ENCODE peak calls at places on chromosomes 5 and 9, in four cellular contexts. O, C, S and J are unnamed samples.

GRCh38 chr5:72015103-72015548 is 92.1 kb upstream of the MAP1B start:
- DNase-seq in S (no peak), C (peak), O (peak), J (peak)

GRCh38 chr5:57094753-57095683 is 78.8 kb upstream of the GPBP1 start:
- DNase-seq in C (peak), S (peak), O (no peak), J (no peak)

GRCh38 chr5:36600847-36601527 is 5.4 kb upstream of the SLC1A3 start:
- DNase-seq in S (no peak), O (no peak), C (no peak), J (no peak)

GRCh38 chr5:72328172-72328571 is 8.0 kb downstream of the PTCD2 start:
- DNase-seq in C (no peak), O (no peak), S (no peak), J (no peak)

GRCh38 chr5:154095819-154096380 is 57.1 kb downstream of the MFAP3 start:
- DNase-seq in C (no peak), O (no peak), S (no peak), J (no peak)

GRCh38 chr9:88313364-88314220 is 74.7 kb upstream of the SPIN1 start:
- DNase-seq in S (peak), C (no peak), O (no peak), J (no peak)

GRCh38 chr9:36980148-36980974 is 53.7 kb downstream of the PAX5 start:
- DNase-seq in O (peak), C (no peak), S (peak), J (peak)

GRCh38 chr5:177365845-177366527 is 8.3 kb downstream of the RGS14 start:
- DNase-seq in O (peak), S (no peak), C (no peak), J (no peak)

GRCh38 chr9:132898043-132898442 is 19.3 kb downstream of the SPACA9 start:
- DNase-seq in S (no peak), O (no peak), C (no peak), J (no peak)

GRCh38 chr5:169006878-169007790 is 293.8 kb downstream of the SLIT3 start:
- DNase-seq in O (no peak), C (no peak), S (no peak), J (peak)

GRCh38 chr5:53303105-53303504 is 177.3 kb upstream of the FST start:
- DNase-seq in C (no peak), O (no peak), S (no peak), J (no peak)

GRCh38 chr9:129888809-129889460 is 53.7 kb downstream of the USP20 start:
- DNase-seq in C (no peak), O (no peak), S (no peak), J (no peak)

GRCh38 chr9:129888085-129888808 is 53.0 kb downstream of the USP20 start:
- DNase-seq in O (peak), S (no peak), C (no peak), J (no peak)

GRCh38 chr9:129885670-129886106 is 50.4 kb downstream of the USP20 start:
- DNase-seq in C (peak), S (peak), O (peak), J (peak)

GRCh38 chr9:129886226-129887174 is 51.2 kb downstream of the USP20 start:
- DNase-seq in C (no peak), S (no peak), O (peak), J (no peak)

GRCh38 chr9:129887210-129888084 is 52.2 kb downstream of the USP20 start:
- DNase-seq in O (peak), S (no peak), C (no peak), J (no peak)
- TF ChIP-seq JUND in O (peak), S (no peak), C (no peak), J (no peak)

GRCh38 chr5:56078271-56078670 is 83.5 kb upstream of the IL6ST start:
- DNase-seq in O (no peak), S (no peak), C (no peak), J (no peak)
- TF ChIP-seq SRF in O (no peak), S (no peak), C (no peak), J (no peak)

DNA sequence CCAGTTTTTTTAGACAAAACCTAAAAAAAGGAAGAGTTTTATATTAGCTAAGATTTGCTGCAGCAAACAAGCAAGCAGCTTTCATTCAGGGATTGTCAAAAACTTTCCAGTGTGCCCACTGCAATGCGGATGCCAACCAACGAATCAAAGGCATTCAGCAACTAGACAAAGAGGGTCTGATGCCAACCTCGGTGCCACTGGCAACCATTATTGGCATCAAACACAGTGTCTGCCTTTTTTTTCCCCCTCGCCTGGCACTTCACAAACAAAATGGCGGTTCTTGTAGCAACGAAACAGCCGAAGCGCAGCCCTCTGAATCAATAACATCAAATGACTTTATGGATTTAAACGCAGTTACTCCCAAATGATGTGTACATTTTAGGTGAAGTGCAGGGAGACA is 10.4 kb downstream of the NFIB start:
- DNase-seq in O (no peak), S (no peak), C (no peak), J (no peak)
- TF ChIP-seq FOSL1 in O (no peak), S (no peak), C (no peak), J (no peak)

GRCh38 chr5:128213833-128214232 is 130.3 kb downstream of the SLC12A2 start:
- DNase-seq in S (no peak), C (no peak), O (no peak), J (no peak)

GRCh38 chr5:128212206-128212788 is 128.7 kb downstream of the SLC12A2 start:
- DNase-seq in C (no peak), S (no peak), O (no peak), J (no peak)

GRCh38 chr5:128216285-128216684 is 132.7 kb downstream of the SLC12A2 start:
- DNase-seq in O (no peak), S (no peak), C (no peak), J (no peak)

GRCh38 chr5:128216860-128217531 is 133.4 kb downstream of the SLC12A2 start:
- DNase-seq in C (no peak), S (no peak), O (no peak), J (no peak)

GRCh38 chr5:128213340-128213739 is 129.8 kb downstream of the SLC12A2 start:
- DNase-seq in C (peak), O (peak), S (peak), J (peak)
- TF ChIP-seq JUND in C (no peak), O (no peak), S (no peak), J (no peak)

DNA sequence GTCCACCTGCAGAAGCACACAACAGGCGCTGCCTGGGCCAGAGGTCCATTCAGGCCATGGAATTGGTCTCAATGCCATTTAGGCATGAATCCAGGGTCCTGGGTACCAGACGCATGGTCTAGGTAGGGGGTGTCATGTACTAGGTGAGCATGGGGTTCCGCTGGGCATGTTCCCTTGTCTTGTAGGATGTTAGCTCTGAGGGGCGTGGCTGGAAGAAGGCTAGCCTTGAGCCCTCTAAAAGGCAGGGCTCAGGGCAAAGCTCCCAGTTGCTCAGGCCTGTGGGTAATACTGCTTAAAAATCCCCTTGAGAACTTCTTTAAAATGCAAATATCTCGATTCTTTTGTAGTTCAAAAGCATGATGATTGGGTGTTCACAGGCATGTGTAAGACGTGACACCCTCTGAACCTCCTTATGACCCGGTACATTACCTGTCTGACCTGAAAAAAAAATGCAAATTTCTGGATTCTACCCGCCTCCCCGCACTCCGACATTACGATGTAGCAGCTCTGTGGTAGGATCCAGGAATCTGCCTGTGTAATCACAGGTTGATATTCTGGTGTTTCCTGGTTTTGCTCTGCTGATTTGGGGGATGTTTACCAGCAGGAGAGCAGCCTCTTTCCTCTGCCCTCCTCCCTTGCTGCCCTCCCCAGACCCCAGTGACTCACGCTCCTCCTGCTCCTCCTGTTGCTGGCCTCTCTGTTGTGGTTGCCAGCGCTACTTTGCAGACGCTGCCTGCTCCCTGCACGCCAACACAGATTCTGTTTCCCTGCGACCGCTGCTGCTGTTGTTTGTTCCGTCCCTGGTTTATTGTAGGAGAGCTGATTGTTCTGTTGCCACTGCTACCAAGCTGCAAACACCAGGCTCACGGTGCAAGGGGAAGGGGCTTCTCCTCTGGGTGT is 5.7 kb downstream of the TMC1 start:
- DNase-seq in S (peak), C (peak), O (peak), J (peak)
- TF ChIP-seq SRF in S (no peak), C (no peak), O (no peak), J (no peak)